ENCODE peak calls at places on chromosomes 11 and 22, in six cellular contexts. One of them, this sample, is unnamed.

GRCh38 chr22:17767236-17768065 is 6.8 kb downstream of the BID start:
- DNase-seq in progenitor cell of endocrine pancreas: no peak
- DNase-seq in AG09319: no peak
- DNase-seq in choroid plexus epithelial cell: no peak
- DNase-seq in fibroblast of the aortic adventitia: no peak
- DNase-seq in heart right ventricle: no peak
- DNase-seq in this sample: no peak

GRCh38 chr11:77082838-77083552 is 16.2 kb downstream of the CAPN5 start:
- DNase-seq in progenitor cell of endocrine pancreas: no peak
- DNase-seq in AG09319: no peak
- DNase-seq in choroid plexus epithelial cell: peak; percentile 79
- DNase-seq in fibroblast of the aortic adventitia: peak; percentile 60
- DNase-seq in heart right ventricle: peak; percentile 54
- DNase-seq in this sample: peak; percentile 40

GRCh38 chr11:60915250-60915914 is 1.4 kb downstream of the TMEM109 start:
- DNase-seq in progenitor cell of endocrine pancreas: no peak
- DNase-seq in AG09319: no peak
- DNase-seq in choroid plexus epithelial cell: peak; percentile 44
- DNase-seq in fibroblast of the aortic adventitia: peak; percentile 71
- DNase-seq in heart right ventricle: no peak
- DNase-seq in this sample: peak; percentile 62

GRCh38 chr11:67371549-67372231 is 1.7 kb downstream of the CLCF1 start:
- DNase-seq in progenitor cell of endocrine pancreas: no peak
- DNase-seq in AG09319: no peak
- DNase-seq in choroid plexus epithelial cell: peak; percentile 62
- DNase-seq in fibroblast of the aortic adventitia: peak; percentile 60
- DNase-seq in heart right ventricle: no peak
- DNase-seq in this sample: no peak

GRCh38 chr11:79052539-79052938 is 388.3 kb downstream of the TENM4 start:
- DNase-seq in progenitor cell of endocrine pancreas: no peak
- DNase-seq in AG09319: no peak
- DNase-seq in choroid plexus epithelial cell: peak; percentile 30
- DNase-seq in fibroblast of the aortic adventitia: no peak
- DNase-seq in heart right ventricle: no peak
- DNase-seq in this sample: no peak

GRCh38 chr11:126704144-126704543 is 296.4 kb downstream of the KIRREL3 start:
- DNase-seq in progenitor cell of endocrine pancreas: no peak
- DNase-seq in AG09319: no peak
- DNase-seq in choroid plexus epithelial cell: no peak
- DNase-seq in fibroblast of the aortic adventitia: no peak
- DNase-seq in heart right ventricle: no peak
- DNase-seq in this sample: no peak

GRCh38 chr11:43145653-43146052 is 166.1 kb upstream of the API5 start:
- DNase-seq in progenitor cell of endocrine pancreas: no peak
- DNase-seq in AG09319: no peak
- DNase-seq in choroid plexus epithelial cell: no peak
- DNase-seq in fibroblast of the aortic adventitia: no peak
- DNase-seq in heart right ventricle: no peak
- DNase-seq in this sample: no peak

GRCh38 chr22:47351836-47352579 is 589.6 kb downstream of the TBC1D22A start:
- DNase-seq in progenitor cell of endocrine pancreas: no peak
- DNase-seq in AG09319: no peak
- DNase-seq in choroid plexus epithelial cell: no peak
- DNase-seq in fibroblast of the aortic adventitia: no peak
- DNase-seq in heart right ventricle: no peak
- DNase-seq in this sample: no peak

GRCh38 chr11:18065572-18065971 is 19.5 kb upstream of the TPH1 start:
- DNase-seq in progenitor cell of endocrine pancreas: no peak
- DNase-seq in AG09319: no peak
- DNase-seq in choroid plexus epithelial cell: no peak
- DNase-seq in fibroblast of the aortic adventitia: no peak
- DNase-seq in heart right ventricle: no peak
- DNase-seq in this sample: no peak

GRCh38 chr11:71298761-71299181 is 46.4 kb upstream of the SHANK2 start:
- DNase-seq in progenitor cell of endocrine pancreas: no peak
- DNase-seq in AG09319: no peak
- DNase-seq in choroid plexus epithelial cell: no peak
- DNase-seq in fibroblast of the aortic adventitia: no peak
- DNase-seq in heart right ventricle: no peak
- DNase-seq in this sample: no peak

GRCh38 chr22:19810381-19811141 is 44.1 kb downstream of the GNB1L start:
- DNase-seq in progenitor cell of endocrine pancreas: no peak
- DNase-seq in AG09319: no peak
- DNase-seq in choroid plexus epithelial cell: peak; percentile 76
- DNase-seq in fibroblast of the aortic adventitia: peak; percentile 80
- DNase-seq in heart right ventricle: peak; percentile 10
- DNase-seq in this sample: no peak

GRCh38 chr11:69576069-69576782 is 64.7 kb upstream of the CCND1 start:
- DNase-seq in progenitor cell of endocrine pancreas: no peak
- DNase-seq in AG09319: no peak
- DNase-seq in choroid plexus epithelial cell: no peak
- DNase-seq in fibroblast of the aortic adventitia: no peak
- DNase-seq in heart right ventricle: no peak
- DNase-seq in this sample: no peak

GRCh38 chr22:46115755-46116490 is 34.4 kb upstream of the PPARA start:
- DNase-seq in progenitor cell of endocrine pancreas: no peak
- DNase-seq in AG09319: no peak
- DNase-seq in choroid plexus epithelial cell: no peak
- DNase-seq in fibroblast of the aortic adventitia: no peak
- DNase-seq in heart right ventricle: no peak
- DNase-seq in this sample: no peak

GRCh38 chr11:5042091-5042490 is 4.2 kb upstream of the OR52J3 start:
- DNase-seq in progenitor cell of endocrine pancreas: no peak
- DNase-seq in AG09319: no peak
- DNase-seq in choroid plexus epithelial cell: peak; percentile 2
- DNase-seq in fibroblast of the aortic adventitia: no peak
- DNase-seq in heart right ventricle: no peak
- DNase-seq in this sample: no peak

GRCh38 chr11:20387262-20388095 is at the start of gene PRMT3:
- DNase-seq in progenitor cell of endocrine pancreas: peak; percentile 94
- DNase-seq in AG09319: peak; percentile 89
- DNase-seq in choroid plexus epithelial cell: peak; percentile 97
- DNase-seq in fibroblast of the aortic adventitia: peak; percentile 92
- DNase-seq in heart right ventricle: peak; percentile 97
- DNase-seq in this sample: peak; percentile 99

GRCh38 chr11:103601230-103601846 is 435.1 kb upstream of the DDI1 start:
- DNase-seq in progenitor cell of endocrine pancreas: peak; percentile 13
- DNase-seq in AG09319: peak; percentile 40
- DNase-seq in choroid plexus epithelial cell: peak; percentile 87
- DNase-seq in fibroblast of the aortic adventitia: peak; percentile 79
- DNase-seq in heart right ventricle: no peak
- DNase-seq in this sample: no peak

GRCh38 chr11:114282488-114282887 is 13.7 kb upstream of the NNMT start:
- DNase-seq in progenitor cell of endocrine pancreas: no peak
- DNase-seq in AG09319: no peak
- DNase-seq in choroid plexus epithelial cell: no peak
- DNase-seq in fibroblast of the aortic adventitia: no peak
- DNase-seq in heart right ventricle: no peak
- DNase-seq in this sample: no peak

GRCh38 chr22:47316020-47316419 is 553.6 kb downstream of the TBC1D22A start:
- DNase-seq in progenitor cell of endocrine pancreas: no peak
- DNase-seq in AG09319: no peak
- DNase-seq in choroid plexus epithelial cell: no peak
- DNase-seq in fibroblast of the aortic adventitia: no peak
- DNase-seq in heart right ventricle: no peak
- DNase-seq in this sample: no peak

GRCh38 chr11:117096140-117096972 is 1.9 kb downstream of the SIK3 start:
- DNase-seq in progenitor cell of endocrine pancreas: no peak
- DNase-seq in AG09319: no peak
- DNase-seq in choroid plexus epithelial cell: peak; percentile 19
- DNase-seq in fibroblast of the aortic adventitia: no peak
- DNase-seq in heart right ventricle: no peak
- DNase-seq in this sample: peak; percentile 26

GRCh38 chr11:57172031-57172430 is 9.7 kb upstream of the LRRC55 start:
- DNase-seq in progenitor cell of endocrine pancreas: no peak
- DNase-seq in AG09319: no peak
- DNase-seq in choroid plexus epithelial cell: no peak
- DNase-seq in fibroblast of the aortic adventitia: no peak
- DNase-seq in heart right ventricle: no peak
- DNase-seq in this sample: no peak

GRCh38 chr11:115247404-115247803 is 256.8 kb downstream of the CADM1 start:
- DNase-seq in progenitor cell of endocrine pancreas: no peak
- DNase-seq in AG09319: no peak
- DNase-seq in choroid plexus epithelial cell: peak; percentile 57
- DNase-seq in fibroblast of the aortic adventitia: no peak
- DNase-seq in heart right ventricle: no peak
- DNase-seq in this sample: no peak

GRCh38 chr22:47124946-47125345 is 362.5 kb downstream of the TBC1D22A start:
- DNase-seq in progenitor cell of endocrine pancreas: no peak
- DNase-seq in AG09319: no peak
- DNase-seq in choroid plexus epithelial cell: no peak
- DNase-seq in fibroblast of the aortic adventitia: no peak
- DNase-seq in heart right ventricle: no peak
- DNase-seq in this sample: no peak

GRCh38 chr22:30453731-30454510 is 17.9 kb downstream of the SEC14L3 start:
- DNase-seq in progenitor cell of endocrine pancreas: no peak
- DNase-seq in AG09319: no peak
- DNase-seq in choroid plexus epithelial cell: peak; percentile 26
- DNase-seq in fibroblast of the aortic adventitia: no peak
- DNase-seq in heart right ventricle: no peak
- DNase-seq in this sample: no peak

DNA sequence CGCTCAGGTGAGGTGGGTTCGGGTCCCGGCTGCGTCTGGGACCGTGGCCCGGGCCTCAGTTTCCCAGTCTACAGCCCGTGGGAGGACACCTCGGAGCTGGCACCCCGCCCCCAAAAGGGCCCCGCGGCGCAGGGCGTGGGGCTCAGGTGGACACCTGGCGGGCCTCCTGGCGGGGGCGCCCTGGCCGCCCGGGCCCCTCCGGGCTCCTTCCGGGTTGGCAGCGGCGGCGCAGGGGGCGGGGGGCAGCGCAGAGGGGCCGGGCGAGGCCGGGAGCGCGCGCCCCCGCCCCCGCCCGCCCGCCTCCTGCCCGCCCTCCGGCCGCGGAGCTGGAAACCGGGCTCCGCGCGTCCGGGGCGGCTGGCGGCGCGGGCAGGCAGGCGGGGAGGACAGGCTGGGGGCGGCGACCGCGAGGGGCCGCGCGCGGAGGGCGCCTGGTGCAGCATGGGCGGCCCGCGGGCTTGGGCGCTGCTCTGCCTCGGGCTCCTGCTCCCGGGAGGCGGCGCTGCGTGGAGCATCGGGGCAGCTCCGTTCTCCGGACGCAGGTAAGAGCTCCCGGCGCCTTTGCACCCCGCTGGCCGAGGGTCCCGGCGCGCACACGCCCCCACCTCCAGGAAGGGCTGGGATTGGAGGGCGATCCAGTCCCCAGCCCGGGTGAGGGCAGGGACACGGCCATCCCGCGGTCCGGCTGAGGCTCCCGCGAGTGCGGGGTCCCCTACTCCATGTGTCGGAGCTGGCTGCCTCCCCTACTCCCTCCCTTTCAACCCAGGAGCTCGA is at the start of gene EMID1:
- DNase-seq in progenitor cell of endocrine pancreas: peak; percentile 53
- DNase-seq in AG09319: no peak
- DNase-seq in choroid plexus epithelial cell: peak; percentile 26
- DNase-seq in fibroblast of the aortic adventitia: no peak
- DNase-seq in heart right ventricle: peak; percentile 48
- DNase-seq in this sample: peak; percentile 28
- TF ChIP-seq CTCF in progenitor cell of endocrine pancreas: peak; percentile 31
- TF ChIP-seq CTCF in AG09319: peak; percentile 19
- TF ChIP-seq CTCF in choroid plexus epithelial cell: peak; percentile 36
- TF ChIP-seq CTCF in fibroblast of the aortic adventitia: peak; percentile 31
- TF ChIP-seq CTCF in heart right ventricle: no peak
- TF ChIP-seq CTCF in this sample: no peak

GRCh38 chr11:128757886-128758612 is 64.2 kb downstream of the FLI1 start:
- DNase-seq in progenitor cell of endocrine pancreas: no peak
- DNase-seq in AG09319: no peak
- DNase-seq in choroid plexus epithelial cell: no peak
- DNase-seq in fibroblast of the aortic adventitia: no peak
- DNase-seq in heart right ventricle: no peak
- DNase-seq in this sample: no peak

GRCh38 chr11:128759597-128759996 is 65.7 kb downstream of the FLI1 start:
- DNase-seq in progenitor cell of endocrine pancreas: no peak
- DNase-seq in AG09319: no peak
- DNase-seq in choroid plexus epithelial cell: peak; percentile 48
- DNase-seq in fibroblast of the aortic adventitia: peak; percentile 64
- DNase-seq in heart right ventricle: no peak
- DNase-seq in this sample: no peak

GRCh38 chr11:128759168-128759567 is 65.3 kb downstream of the FLI1 start:
- DNase-seq in progenitor cell of endocrine pancreas: no peak
- DNase-seq in AG09319: no peak
- DNase-seq in choroid plexus epithelial cell: no peak
- DNase-seq in fibroblast of the aortic adventitia: no peak
- DNase-seq in heart right ventricle: no peak
- DNase-seq in this sample: no peak

GRCh38 chr11:128756469-128756868 is 62.6 kb downstream of the FLI1 start:
- DNase-seq in progenitor cell of endocrine pancreas: no peak
- DNase-seq in AG09319: no peak
- DNase-seq in choroid plexus epithelial cell: no peak
- DNase-seq in fibroblast of the aortic adventitia: no peak
- DNase-seq in heart right ventricle: no peak
- DNase-seq in this sample: no peak

GRCh38 chr11:128757235-128757711 is 63.4 kb downstream of the FLI1 start:
- DNase-seq in progenitor cell of endocrine pancreas: no peak
- DNase-seq in AG09319: no peak
- DNase-seq in choroid plexus epithelial cell: peak; percentile 87
- DNase-seq in fibroblast of the aortic adventitia: no peak
- DNase-seq in heart right ventricle: no peak
- DNase-seq in this sample: peak; percentile 64
- TF ChIP-seq CTCF in progenitor cell of endocrine pancreas: no peak
- TF ChIP-seq CTCF in AG09319: no peak
- TF ChIP-seq CTCF in choroid plexus epithelial cell: peak; percentile 79
- TF ChIP-seq CTCF in fibroblast of the aortic adventitia: peak; percentile 5
- TF ChIP-seq CTCF in heart right ventricle: peak; percentile 20
- TF ChIP-seq CTCF in this sample: peak; percentile 73

GRCh38 chr11:64835616-64836447 is 8.6 kb downstream of the CDC42BPG start:
- DNase-seq in progenitor cell of endocrine pancreas: no peak
- DNase-seq in AG09319: no peak
- DNase-seq in choroid plexus epithelial cell: no peak
- DNase-seq in fibroblast of the aortic adventitia: no peak
- DNase-seq in heart right ventricle: no peak
- DNase-seq in this sample: no peak

GRCh38 chr11:64836448-64837072 is 7.9 kb downstream of the CDC42BPG start:
- DNase-seq in progenitor cell of endocrine pancreas: no peak
- DNase-seq in AG09319: no peak
- DNase-seq in choroid plexus epithelial cell: no peak
- DNase-seq in fibroblast of the aortic adventitia: no peak
- DNase-seq in heart right ventricle: no peak
- DNase-seq in this sample: no peak

GRCh38 chr11:64838600-64839334 is 5.7 kb downstream of the CDC42BPG start:
- DNase-seq in progenitor cell of endocrine pancreas: no peak
- DNase-seq in AG09319: no peak
- DNase-seq in choroid plexus epithelial cell: no peak
- DNase-seq in fibroblast of the aortic adventitia: no peak
- DNase-seq in heart right ventricle: no peak
- DNase-seq in this sample: no peak

GRCh38 chr11:64839335-64839734 is 5.1 kb downstream of the CDC42BPG start:
- DNase-seq in progenitor cell of endocrine pancreas: no peak
- DNase-seq in AG09319: no peak
- DNase-seq in choroid plexus epithelial cell: no peak
- DNase-seq in fibroblast of the aortic adventitia: no peak
- DNase-seq in heart right ventricle: no peak
- DNase-seq in this sample: no peak

GRCh38 chr11:64837887-64838351 is 6.5 kb downstream of the CDC42BPG start:
- DNase-seq in progenitor cell of endocrine pancreas: no peak
- DNase-seq in AG09319: no peak
- DNase-seq in choroid plexus epithelial cell: no peak
- DNase-seq in fibroblast of the aortic adventitia: no peak
- DNase-seq in heart right ventricle: no peak
- DNase-seq in this sample: no peak
- TF ChIP-seq CTCF in progenitor cell of endocrine pancreas: no peak
- TF ChIP-seq CTCF in AG09319: no peak
- TF ChIP-seq CTCF in choroid plexus epithelial cell: no peak
- TF ChIP-seq CTCF in fibroblast of the aortic adventitia: no peak
- TF ChIP-seq CTCF in heart right ventricle: no peak
- TF ChIP-seq CTCF in this sample: no peak

GRCh38 chr22:36316419-36316818 is 63.5 kb downstream of the APOL1 start:
- DNase-seq in progenitor cell of endocrine pancreas: no peak
- DNase-seq in AG09319: no peak
- DNase-seq in choroid plexus epithelial cell: no peak
- DNase-seq in fibroblast of the aortic adventitia: no peak
- DNase-seq in heart right ventricle: no peak
- DNase-seq in this sample: no peak
- TF ChIP-seq CTCF in progenitor cell of endocrine pancreas: no peak
- TF ChIP-seq CTCF in AG09319: no peak
- TF ChIP-seq CTCF in choroid plexus epithelial cell: no peak
- TF ChIP-seq CTCF in fibroblast of the aortic adventitia: no peak
- TF ChIP-seq CTCF in heart right ventricle: no peak
- TF ChIP-seq CTCF in this sample: no peak

This sample was measured in natural killer cell.